ENCODE peak calls at places on chromosomes 4 and X, in seven cellular contexts. One of them, this sample, is unnamed.

GRCh38 chrX:14916017-14916674 is 42.9 kb downstream of the MOSPD2 start:
- DNase-seq in heart left ventricle: no peak
- DNase-seq in OCI-LY7: no peak
- DNase-seq in ascending aorta: no peak
- DNase-seq in lower lobe of right lung: no peak
- DNase-seq in effector memory CD4-positive, alpha-beta T cell: no peak
- DNase-seq in transverse colon: no peak
- DNase-seq in this sample: no peak

GRCh38 chr4:109155682-109156243 is 146.7 kb downstream of the COL25A1 start:
- DNase-seq in transverse colon: no peak
- DNase-seq in ascending aorta: no peak
- DNase-seq in lower lobe of right lung: no peak
- DNase-seq in effector memory CD4-positive, alpha-beta T cell: no peak
- DNase-seq in OCI-LY7: no peak
- DNase-seq in heart left ventricle: no peak
- DNase-seq in this sample: no peak

GRCh38 chrX:19709812-19710518 is 177.4 kb downstream of the SH3KBP1 start:
- DNase-seq in OCI-LY7: no peak
- DNase-seq in heart left ventricle: no peak
- DNase-seq in lower lobe of right lung: no peak
- DNase-seq in effector memory CD4-positive, alpha-beta T cell: no peak
- DNase-seq in ascending aorta: no peak
- DNase-seq in transverse colon: no peak
- DNase-seq in this sample: no peak

GRCh38 chr4:78749972-78750727 is 26.0 kb upstream of the BMP2K start:
- DNase-seq in heart left ventricle: no peak
- DNase-seq in ascending aorta: no peak
- DNase-seq in transverse colon: no peak
- DNase-seq in OCI-LY7: peak; percentile 81
- DNase-seq in effector memory CD4-positive, alpha-beta T cell: no peak
- DNase-seq in lower lobe of right lung: no peak
- DNase-seq in this sample: no peak

GRCh38 chrX:124555036-124555595 is 208.8 kb downstream of the SH2D1A start:
- DNase-seq in ascending aorta: no peak
- DNase-seq in lower lobe of right lung: no peak
- DNase-seq in transverse colon: no peak
- DNase-seq in heart left ventricle: no peak
- DNase-seq in OCI-LY7: no peak
- DNase-seq in effector memory CD4-positive, alpha-beta T cell: no peak
- DNase-seq in this sample: no peak

GRCh38 chr4:165537028-165537648 is 158.3 kb downstream of the CPE start:
- DNase-seq in ascending aorta: no peak
- DNase-seq in lower lobe of right lung: no peak
- DNase-seq in heart left ventricle: no peak
- DNase-seq in effector memory CD4-positive, alpha-beta T cell: no peak
- DNase-seq in OCI-LY7: peak; percentile 52
- DNase-seq in transverse colon: no peak
- DNase-seq in this sample: no peak

GRCh38 chrX:129581904-129582303 is 41.8 kb downstream of the OCRL start:
- DNase-seq in lower lobe of right lung: no peak
- DNase-seq in transverse colon: no peak
- DNase-seq in OCI-LY7: no peak
- DNase-seq in ascending aorta: no peak
- DNase-seq in effector memory CD4-positive, alpha-beta T cell: no peak
- DNase-seq in heart left ventricle: no peak
- DNase-seq in this sample: no peak

GRCh38 chrX:109735241-109735744 is 2.2 kb upstream of the ACSL4 start:
- DNase-seq in transverse colon: no peak
- DNase-seq in OCI-LY7: no peak
- DNase-seq in lower lobe of right lung: no peak
- DNase-seq in effector memory CD4-positive, alpha-beta T cell: no peak
- DNase-seq in heart left ventricle: no peak
- DNase-seq in ascending aorta: no peak
- DNase-seq in this sample: no peak

GRCh38 chr4:20418865-20419451 is 167.3 kb downstream of the SLIT2 start:
- DNase-seq in lower lobe of right lung: no peak
- DNase-seq in OCI-LY7: peak; percentile 67
- DNase-seq in heart left ventricle: no peak
- DNase-seq in effector memory CD4-positive, alpha-beta T cell: no peak
- DNase-seq in transverse colon: no peak
- DNase-seq in ascending aorta: no peak
- DNase-seq in this sample: no peak

GRCh38 chr4:37453004-37453360 is 208.4 kb downstream of the NWD2 start:
- DNase-seq in heart left ventricle: no peak
- DNase-seq in OCI-LY7: peak; percentile 43
- DNase-seq in lower lobe of right lung: no peak
- DNase-seq in effector memory CD4-positive, alpha-beta T cell: no peak
- DNase-seq in ascending aorta: no peak
- DNase-seq in transverse colon: peak; percentile 75
- DNase-seq in this sample: peak; percentile 75

GRCh38 chr4:103292959-103293358 is 94.8 kb upstream of the CENPE start:
- DNase-seq in lower lobe of right lung: no peak
- DNase-seq in transverse colon: no peak
- DNase-seq in ascending aorta: no peak
- DNase-seq in effector memory CD4-positive, alpha-beta T cell: no peak
- DNase-seq in OCI-LY7: no peak
- DNase-seq in heart left ventricle: no peak
- DNase-seq in this sample: no peak

GRCh38 chr4:95170176-95170575 is 378.6 kb downstream of the UNC5C start:
- DNase-seq in effector memory CD4-positive, alpha-beta T cell: no peak
- DNase-seq in ascending aorta: no peak
- DNase-seq in transverse colon: no peak
- DNase-seq in heart left ventricle: no peak
- DNase-seq in OCI-LY7: no peak
- DNase-seq in lower lobe of right lung: no peak
- DNase-seq in this sample: no peak

GRCh38 chr4:148454835-148455234 is 12.6 kb upstream of the NR3C2 start:
- DNase-seq in transverse colon: no peak
- DNase-seq in OCI-LY7: no peak
- DNase-seq in heart left ventricle: no peak
- DNase-seq in effector memory CD4-positive, alpha-beta T cell: no peak
- DNase-seq in lower lobe of right lung: no peak
- DNase-seq in ascending aorta: no peak
- DNase-seq in this sample: no peak

GRCh38 chr4:187615972-187616371 is 379.6 kb upstream of the ZFP42 start:
- DNase-seq in OCI-LY7: no peak
- DNase-seq in ascending aorta: no peak
- DNase-seq in effector memory CD4-positive, alpha-beta T cell: no peak
- DNase-seq in transverse colon: no peak
- DNase-seq in lower lobe of right lung: no peak
- DNase-seq in heart left ventricle: no peak
- DNase-seq in this sample: no peak

GRCh38 chr4:187383181-187383580 is 612.4 kb upstream of the ZFP42 start:
- DNase-seq in OCI-LY7: no peak
- DNase-seq in lower lobe of right lung: no peak
- DNase-seq in transverse colon: no peak
- DNase-seq in ascending aorta: no peak
- DNase-seq in heart left ventricle: no peak
- DNase-seq in effector memory CD4-positive, alpha-beta T cell: no peak
- DNase-seq in this sample: no peak

GRCh38 chr4:156673483-156673882 is 298.1 kb downstream of the PDGFC start:
- DNase-seq in effector memory CD4-positive, alpha-beta T cell: no peak
- DNase-seq in lower lobe of right lung: no peak
- DNase-seq in ascending aorta: no peak
- DNase-seq in OCI-LY7: no peak
- DNase-seq in transverse colon: no peak
- DNase-seq in heart left ventricle: no peak
- DNase-seq in this sample: no peak

GRCh38 chrX:54865208-54865607 is 55.4 kb upstream of the TRO start:
- DNase-seq in ascending aorta: no peak
- DNase-seq in lower lobe of right lung: no peak
- DNase-seq in effector memory CD4-positive, alpha-beta T cell: no peak
- DNase-seq in transverse colon: no peak
- DNase-seq in heart left ventricle: no peak
- DNase-seq in OCI-LY7: peak; percentile 45
- DNase-seq in this sample: no peak

GRCh38 chr4:150794706-150795105 is 212.8 kb downstream of the MAB21L2 start:
- DNase-seq in heart left ventricle: no peak
- DNase-seq in transverse colon: no peak
- DNase-seq in effector memory CD4-positive, alpha-beta T cell: no peak
- DNase-seq in OCI-LY7: no peak
- DNase-seq in ascending aorta: no peak
- DNase-seq in lower lobe of right lung: no peak
- DNase-seq in this sample: no peak

GRCh38 chrX:17584248-17584681 is 153.0 kb upstream of the SCML1 start:
- DNase-seq in lower lobe of right lung: no peak
- DNase-seq in heart left ventricle: no peak
- DNase-seq in transverse colon: no peak
- DNase-seq in effector memory CD4-positive, alpha-beta T cell: no peak
- DNase-seq in OCI-LY7: no peak
- DNase-seq in ascending aorta: no peak
- DNase-seq in this sample: no peak

GRCh38 chr4:94446386-94446785 is 5.4 kb upstream of the PDLIM5 start:
- DNase-seq in lower lobe of right lung: no peak
- DNase-seq in heart left ventricle: no peak
- DNase-seq in ascending aorta: no peak
- DNase-seq in transverse colon: no peak
- DNase-seq in effector memory CD4-positive, alpha-beta T cell: no peak
- DNase-seq in OCI-LY7: no peak
- DNase-seq in this sample: no peak

GRCh38 chr4:8507624-8508023 is 67.0 kb downstream of the TRMT44 start:
- DNase-seq in transverse colon: no peak
- DNase-seq in heart left ventricle: no peak
- DNase-seq in lower lobe of right lung: no peak
- DNase-seq in effector memory CD4-positive, alpha-beta T cell: no peak
- DNase-seq in OCI-LY7: no peak
- DNase-seq in ascending aorta: no peak
- DNase-seq in this sample: no peak

GRCh38 chr4:184387351-184387750 is 87.0 kb downstream of the IRF2 start:
- DNase-seq in transverse colon: no peak
- DNase-seq in heart left ventricle: no peak
- DNase-seq in lower lobe of right lung: no peak
- DNase-seq in effector memory CD4-positive, alpha-beta T cell: no peak
- DNase-seq in ascending aorta: no peak
- DNase-seq in OCI-LY7: peak; percentile 86
- DNase-seq in this sample: peak; percentile 19

GRCh38 chrX:134512566-134512965 is 52.6 kb downstream of the HPRT1 start:
- DNase-seq in lower lobe of right lung: no peak
- DNase-seq in transverse colon: no peak
- DNase-seq in ascending aorta: no peak
- DNase-seq in OCI-LY7: no peak
- DNase-seq in effector memory CD4-positive, alpha-beta T cell: no peak
- DNase-seq in heart left ventricle: no peak
- DNase-seq in this sample: no peak

DNA sequence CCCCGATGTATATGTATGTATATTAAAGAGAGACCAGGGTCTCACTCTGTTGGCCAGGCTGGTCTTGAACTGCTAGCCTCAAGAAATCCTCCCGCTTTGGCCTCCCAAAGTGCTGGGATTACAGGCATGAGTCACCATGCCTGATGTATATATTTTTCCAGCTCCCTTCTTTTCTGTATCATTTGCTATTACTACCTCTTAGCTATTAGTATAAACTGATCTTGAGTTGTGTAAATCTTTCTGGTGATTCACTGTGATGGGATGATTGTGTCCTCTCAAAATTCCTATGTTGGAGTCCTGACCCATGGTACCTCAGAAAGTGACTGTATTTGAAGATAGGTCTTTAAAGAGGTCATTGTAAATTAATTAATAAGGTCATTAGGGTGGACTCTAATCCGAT is 53.1 kb downstream of the HPRT1 start:
- DNase-seq in effector memory CD4-positive, alpha-beta T cell: no peak
- DNase-seq in heart left ventricle: no peak
- DNase-seq in ascending aorta: no peak
- DNase-seq in OCI-LY7: no peak
- DNase-seq in transverse colon: no peak
- DNase-seq in lower lobe of right lung: no peak
- DNase-seq in this sample: no peak
- H3K27ac ChIP-seq in effector memory CD4-positive, alpha-beta T cell: no peak overlapping the region
- H3K27ac ChIP-seq in heart left ventricle: no peak overlapping the region
- H3K27ac ChIP-seq in ascending aorta: no peak overlapping the region
- H3K27ac ChIP-seq in OCI-LY7: no peak overlapping the region
- H3K27ac ChIP-seq in transverse colon: no peak overlapping the region
- H3K27ac ChIP-seq in lower lobe of right lung: no peak overlapping the region
- H3K27ac ChIP-seq in this sample: no peak overlapping the region

DNA sequence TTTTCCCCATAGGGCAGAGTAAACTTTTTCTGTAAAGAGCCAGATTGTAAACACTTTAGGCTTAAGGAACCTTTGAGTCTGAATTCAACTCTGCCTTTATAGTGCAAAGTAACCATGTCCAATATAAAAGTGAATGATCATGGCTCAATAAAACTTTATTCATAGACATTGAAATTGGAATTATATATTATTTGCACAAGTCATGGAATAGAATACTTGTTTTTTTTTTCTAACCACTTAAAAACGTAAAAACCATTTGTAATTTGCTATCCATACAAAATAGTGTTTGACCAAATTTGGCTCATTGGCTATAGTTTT is 54.1 kb upstream of the MYOZ2 start:
- DNase-seq in OCI-LY7: no peak
- DNase-seq in heart left ventricle: no peak
- DNase-seq in transverse colon: no peak
- DNase-seq in ascending aorta: no peak
- DNase-seq in lower lobe of right lung: no peak
- DNase-seq in effector memory CD4-positive, alpha-beta T cell: no peak
- DNase-seq in this sample: no peak
- H3K27ac ChIP-seq in OCI-LY7: no peak overlapping the region
- H3K27ac ChIP-seq in heart left ventricle: peak overlapping the region; percentile 38
- H3K27ac ChIP-seq in transverse colon: peak overlapping the region; percentile 83
- H3K27ac ChIP-seq in ascending aorta: no peak overlapping the region
- H3K27ac ChIP-seq in lower lobe of right lung: no peak overlapping the region
- H3K27ac ChIP-seq in effector memory CD4-positive, alpha-beta T cell: no peak overlapping the region
- H3K27ac ChIP-seq in this sample: no peak overlapping the region

GRCh38 chr4:113566015-113566795 is 195.3 kb downstream of the CAMK2D start:
- DNase-seq in effector memory CD4-positive, alpha-beta T cell: no peak
- DNase-seq in OCI-LY7: peak; percentile 42
- DNase-seq in transverse colon: no peak
- DNase-seq in heart left ventricle: no peak
- DNase-seq in lower lobe of right lung: no peak
- DNase-seq in ascending aorta: no peak
- DNase-seq in this sample: no peak
- H3K27ac ChIP-seq in effector memory CD4-positive, alpha-beta T cell: no peak overlapping the region
- H3K27ac ChIP-seq in OCI-LY7: peak overlapping the region; percentile 99
- H3K27ac ChIP-seq in transverse colon: no peak overlapping the region
- H3K27ac ChIP-seq in heart left ventricle: no peak overlapping the region
- H3K27ac ChIP-seq in lower lobe of right lung: no peak overlapping the region
- H3K27ac ChIP-seq in ascending aorta: no peak overlapping the region
- H3K27ac ChIP-seq in this sample: no peak overlapping the region

GRCh38 chrX:151752847-151753246 is 18.3 kb downstream of the CNGA2 start:
- DNase-seq in effector memory CD4-positive, alpha-beta T cell: no peak
- DNase-seq in lower lobe of right lung: no peak
- DNase-seq in OCI-LY7: no peak
- DNase-seq in ascending aorta: no peak
- DNase-seq in heart left ventricle: no peak
- DNase-seq in transverse colon: no peak
- DNase-seq in this sample: no peak

GRCh38 chrX:151750511-151750910 is 16.0 kb downstream of the CNGA2 start:
- DNase-seq in ascending aorta: no peak
- DNase-seq in OCI-LY7: no peak
- DNase-seq in lower lobe of right lung: no peak
- DNase-seq in effector memory CD4-positive, alpha-beta T cell: no peak
- DNase-seq in transverse colon: no peak
- DNase-seq in heart left ventricle: no peak
- DNase-seq in this sample: no peak

GRCh38 chrX:151754641-151755215 is 20.2 kb downstream of the CNGA2 start:
- DNase-seq in heart left ventricle: no peak
- DNase-seq in transverse colon: no peak
- DNase-seq in OCI-LY7: no peak
- DNase-seq in lower lobe of right lung: no peak
- DNase-seq in effector memory CD4-positive, alpha-beta T cell: no peak
- DNase-seq in ascending aorta: no peak
- DNase-seq in this sample: no peak

GRCh38 chrX:151753313-151754041 is 18.9 kb downstream of the CNGA2 start:
- DNase-seq in effector memory CD4-positive, alpha-beta T cell: no peak
- DNase-seq in heart left ventricle: peak; percentile 49
- DNase-seq in lower lobe of right lung: peak; percentile 58
- DNase-seq in transverse colon: peak; percentile 28
- DNase-seq in OCI-LY7: no peak
- DNase-seq in ascending aorta: no peak
- DNase-seq in this sample: peak; percentile 68

GRCh38 chrX:151754042-151754419 is 19.5 kb downstream of the CNGA2 start:
- DNase-seq in lower lobe of right lung: no peak
- DNase-seq in transverse colon: no peak
- DNase-seq in ascending aorta: no peak
- DNase-seq in heart left ventricle: no peak
- DNase-seq in OCI-LY7: no peak
- DNase-seq in effector memory CD4-positive, alpha-beta T cell: no peak
- DNase-seq in this sample: peak; percentile 45
- H3K27ac ChIP-seq in lower lobe of right lung: no peak overlapping the region
- H3K27ac ChIP-seq in transverse colon: no peak overlapping the region
- H3K27ac ChIP-seq in ascending aorta: no peak overlapping the region
- H3K27ac ChIP-seq in heart left ventricle: no peak overlapping the region
- H3K27ac ChIP-seq in OCI-LY7: no peak overlapping the region
- H3K27ac ChIP-seq in effector memory CD4-positive, alpha-beta T cell: no peak overlapping the region
- H3K27ac ChIP-seq in this sample: no peak overlapping the region